ENCODE peak calls at places on chromosomes 4 and X, in five cellular contexts. R, L, N, H and P are unnamed samples. For H3K27me3 and H3K4me1, the result is how much of the 10 kb centered on the place peaks cover.

GRCh38 chr4:140637836-140638235 is 69.1 kb upstream of the UCP1 start:
- DNase-seq in R (no peak), L (no peak), H (no peak), N (peak), P (no peak)

GRCh38 chrX:1685460-1685859 is 70.6 kb downstream of the ASMT start:
- DNase-seq in R (no peak), H (no peak), N (no peak), L (no peak), P (no peak)

GRCh38 chr4:120830204-120830603 is 92.3 kb downstream of the PRDM5 start:
- DNase-seq in N (peak), R (no peak), H (no peak), L (peak), P (no peak)

GRCh38 chr4:1177274-1178141 is 5.1 kb upstream of the SPON2 start:
- DNase-seq in N (no peak), R (no peak), H (no peak), L (no peak), P (peak)

GRCh38 chrX:43949669-43950068 is 23.5 kb downstream of the NDP start:
- DNase-seq in L (no peak), N (no peak), R (peak), H (peak), P (no peak)

GRCh38 chrX:133859860-133860259 is 125.5 kb downstream of the GPC3 start:
- DNase-seq in N (peak), H (no peak), R (no peak), L (no peak), P (no peak)

GRCh38 chrX:81294101-81294500 is 92.2 kb downstream of the SH3BGRL start:
- DNase-seq in L (no peak), N (no peak), R (no peak), H (no peak), P (no peak)

GRCh38 chrX:24081661-24082154 is 27.0 kb downstream of the EIF2S3 start:
- DNase-seq in R (peak), L (peak), N (peak), H (peak), P (peak)

GRCh38 chrX:41045960-41046567 is 39.2 kb upstream of the USP9X start:
- DNase-seq in L (no peak), H (no peak), R (no peak), N (peak), P (no peak)

GRCh38 chrX:10128386-10128785 is 28.4 kb upstream of the CLCN4 start:
- DNase-seq in H (no peak), N (no peak), L (no peak), R (no peak), P (no peak)

GRCh38 chrX:97326456-97326855 is 442.7 kb downstream of the RPA4 start:
- DNase-seq in N (no peak), L (no peak), R (no peak), H (no peak), P (no peak)

GRCh38 chrX:136021903-136022302 is 36.7 kb downstream of the SLC9A6 start:
- DNase-seq in N (no peak), L (no peak), H (no peak), R (no peak), P (no peak)

GRCh38 chrX:24494544-24495113 is 29.5 kb downstream of the PDK3 start:
- DNase-seq in N (peak), H (no peak), R (no peak), L (no peak), P (no peak)

GRCh38 chr4:14856927-14857220 is 145.4 kb upstream of the CPEB2 start:
- DNase-seq in H (no peak), R (no peak), N (no peak), L (no peak), P (no peak)

GRCh38 chr4:14857986-14858385 is 144.3 kb upstream of the CPEB2 start:
- DNase-seq in H (no peak), N (no peak), L (no peak), R (no peak), P (no peak)

GRCh38 chr4:14857475-14857874 is 144.8 kb upstream of the CPEB2 start:
- DNase-seq in N (no peak), H (no peak), R (no peak), L (no peak), P (no peak)

GRCh38 chr4:14856076-14856926 is 146.0 kb upstream of the CPEB2 start:
- DNase-seq in L (peak), R (no peak), N (peak), H (peak), P (peak)

DNA sequence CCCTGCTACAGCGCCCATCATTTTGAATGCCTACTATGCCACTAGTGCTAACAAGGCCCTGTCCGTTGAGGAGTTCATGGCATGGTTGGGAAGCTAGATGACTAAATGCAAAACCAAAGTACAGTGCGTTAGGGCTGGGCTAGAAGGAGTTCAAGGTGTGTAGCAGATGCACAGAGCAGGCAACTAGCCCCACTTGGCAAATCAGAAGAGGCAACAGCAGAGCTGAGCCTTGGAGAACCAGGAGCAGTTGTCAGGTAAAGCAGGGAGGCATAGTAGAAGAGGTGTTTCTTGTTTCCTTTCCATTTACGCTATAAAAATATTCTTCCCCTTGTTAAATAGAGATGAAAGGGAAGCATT is 146.6 kb upstream of the CPEB2 start:
- DNase-seq in H (no peak), L (no peak), N (no peak), R (no peak), P (no peak)
- H3K27me3 ChIP-seq in H (under half), L (under half), N (under half), R (under half), P (under half)

GRCh38 chrX:148501121-148502066 is 977 bp downstream of the AFF2 start:
- DNase-seq in L (peak), N (no peak), H (no peak), R (peak), P (no peak)
- H3K4me1 ChIP-seq in L (under half), N (under half), H (under half), R (under half), P (under half)

GRCh38 chr4:4397441-4397819 is 10.5 kb downstream of the NSG1 start:
- DNase-seq in H (no peak), N (no peak), L (no peak), R (no peak), P (no peak)
- H3K27me3 ChIP-seq in H (under half), N (under half), L (under half), R (under half), P (under half)

GRCh38 chr4:82428969-82429727 is 1.1 kb downstream of the HNRNPDL start:
- DNase-seq in N (peak), H (peak), L (peak), R (peak), P (peak)
- H3K4me1 ChIP-seq in N (under half), H (under half), L (under half), R (under half), P (under half)

GRCh38 chr4:4383085-4383484 is 3.8 kb upstream of the NSG1 start:
- DNase-seq in H (no peak), L (no peak), R (no peak), N (no peak), P (no peak)

GRCh38 chr4:4386296-4386735 is 586 bp upstream of the NSG1 start:
- DNase-seq in R (no peak), N (peak), H (no peak), L (peak), P (no peak)

GRCh38 chr4:4385729-4386295 is 1.1 kb upstream of the NSG1 start:
- DNase-seq in N (no peak), R (no peak), H (no peak), L (no peak), P (no peak)

GRCh38 chr4:4386736-4387392 is at the start of gene NSG1:
- DNase-seq in H (no peak), N (peak), L (peak), R (no peak), P (no peak)

DNA sequence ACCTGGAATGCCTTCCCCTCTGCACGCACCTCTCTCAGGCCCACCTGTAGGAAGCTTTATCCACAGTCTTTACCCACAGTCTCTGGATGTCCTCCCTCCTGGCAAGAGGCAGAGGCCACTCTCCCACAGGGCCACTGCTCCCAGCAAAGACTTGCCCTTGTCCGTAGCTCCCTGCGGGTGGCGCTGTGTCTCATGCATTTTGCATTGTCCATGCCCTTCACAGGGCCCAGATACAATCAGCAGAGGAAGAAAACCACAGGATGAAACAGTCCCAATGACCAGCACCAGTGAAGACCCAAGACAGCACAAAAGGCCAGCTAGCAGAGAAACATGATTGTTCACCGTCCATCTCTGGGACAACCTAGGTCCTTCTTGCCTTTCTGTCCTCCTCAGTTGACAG is 2.1 kb upstream of the NSG1 start:
- DNase-seq in R (no peak), N (peak), H (no peak), L (no peak), P (no peak)
- H3K27me3 ChIP-seq in R (under half), N (half or more), H (under half), L (under half), P (under half)

DNA sequence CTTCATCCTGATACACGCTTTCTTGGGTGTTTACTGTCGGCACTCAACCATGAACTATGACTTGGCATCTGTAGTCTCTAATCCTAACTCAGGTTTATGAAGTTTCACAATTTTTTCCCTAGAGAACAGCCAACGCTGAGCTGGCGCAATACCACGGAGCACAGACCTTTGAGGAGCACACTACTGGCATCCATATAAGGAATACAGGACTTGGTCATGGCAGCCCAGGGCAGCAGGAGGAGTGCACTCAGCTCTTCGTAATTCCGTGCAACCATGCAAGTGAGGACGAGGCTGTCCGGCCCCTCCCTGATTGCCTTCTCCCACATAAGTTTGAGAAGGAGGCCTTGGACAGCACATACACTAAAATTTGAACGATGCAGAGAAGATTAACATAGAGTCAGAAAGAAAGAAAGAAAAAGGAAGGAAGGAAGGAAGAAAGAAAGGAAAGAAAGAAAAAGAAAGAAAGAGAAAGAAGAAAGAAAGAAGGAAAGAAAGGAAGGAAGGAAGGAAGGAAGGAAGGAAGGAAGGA is 41.0 kb upstream of the PDLIM5 start:
- DNase-seq in L (peak), R (no peak), N (peak), H (peak), P (peak)
- H3K4me1 ChIP-seq in L (under half), R (under half), N (half or more), H (under half), P (under half)

GRCh38 chrX:40009462-40009851 is 88.3 kb downstream of the BCOR start:
- DNase-seq in R (no peak), N (no peak), L (no peak), H (no peak), P (no peak)
- H3K27me3 ChIP-seq in R (under half), N (half or more), L (under half), H (under half), P (under half)

GRCh38 chr4:87913871-87914270 is 61.6 kb upstream of the SPP1 start:
- DNase-seq in N (no peak), L (no peak), H (no peak), R (no peak), P (no peak)
- H3K4me1 ChIP-seq in N (under half), L (under half), H (under half), R (under half), P (under half)

GRCh38 chrX:31715675-31716074 is 643.8 kb upstream of the FTHL17 start:
- DNase-seq in R (no peak), N (no peak), L (no peak), H (no peak), P (no peak)
- H3K27me3 ChIP-seq in R (under half), N (under half), L (under half), H (under half), P (under half)